ENCODE peak calls at places on chromosomes 4 and X, in seven cellular contexts. One of them, this sample, is unnamed.

GRCh38 chrX:107574054-107574683 is 54.1 kb upstream of the PRPS1 start:
- DNase-seq in COR-L47: no peak
- DNase-seq in choroid plexus epithelial cell: peak; percentile 68
- DNase-seq in amniotic epithelial cell: peak; percentile 78
- DNase-seq in Right ventricle myocardium inferior: no peak
- DNase-seq in stimulated activated CD8-positive, alpha-beta memory T cell treated with anti-CD3 and anti-CD28 coated beads, Interleukin-12 subunit alpha, Interleukin-12 subunit beta, amount 100 ng/mL, for 4 hours: no peak
- DNase-seq in ACHN: no peak
- DNase-seq in this sample: no peak

GRCh38 chr4:154399259-154399974 is 92.2 kb downstream of the DCHS2 start:
- DNase-seq in stimulated activated CD8-positive, alpha-beta memory T cell treated with anti-CD3 and anti-CD28 coated beads, Interleukin-12 subunit alpha, Interleukin-12 subunit beta, amount 100 ng/mL, for 4 hours: no peak
- DNase-seq in COR-L47: no peak
- DNase-seq in amniotic epithelial cell: no peak
- DNase-seq in ACHN: peak; percentile 61
- DNase-seq in Right ventricle myocardium inferior: no peak
- DNase-seq in choroid plexus epithelial cell: peak; percentile 68
- DNase-seq in this sample: no peak

GRCh38 chr4:85825937-85826678 is 351.2 kb downstream of the ARHGAP24 start:
- DNase-seq in stimulated activated CD8-positive, alpha-beta memory T cell treated with anti-CD3 and anti-CD28 coated beads, Interleukin-12 subunit alpha, Interleukin-12 subunit beta, amount 100 ng/mL, for 4 hours: no peak
- DNase-seq in Right ventricle myocardium inferior: no peak
- DNase-seq in amniotic epithelial cell: peak; percentile 81
- DNase-seq in ACHN: peak; percentile 98
- DNase-seq in COR-L47: peak; percentile 35
- DNase-seq in choroid plexus epithelial cell: peak; percentile 71
- DNase-seq in this sample: no peak

GRCh38 chrX:155534800-155535199 is 76.4 kb upstream of the F8A3 start:
- DNase-seq in stimulated activated CD8-positive, alpha-beta memory T cell treated with anti-CD3 and anti-CD28 coated beads, Interleukin-12 subunit alpha, Interleukin-12 subunit beta, amount 100 ng/mL, for 4 hours: no peak
- DNase-seq in choroid plexus epithelial cell: peak; percentile 10
- DNase-seq in ACHN: no peak
- DNase-seq in Right ventricle myocardium inferior: no peak
- DNase-seq in amniotic epithelial cell: no peak
- DNase-seq in COR-L47: no peak
- DNase-seq in this sample: no peak

GRCh38 chr4:8185280-8185679 is 13.8 kb upstream of the SH3TC1 start:
- DNase-seq in choroid plexus epithelial cell: peak; percentile 98
- DNase-seq in ACHN: peak; percentile 5
- DNase-seq in stimulated activated CD8-positive, alpha-beta memory T cell treated with anti-CD3 and anti-CD28 coated beads, Interleukin-12 subunit alpha, Interleukin-12 subunit beta, amount 100 ng/mL, for 4 hours: no peak
- DNase-seq in COR-L47: no peak
- DNase-seq in amniotic epithelial cell: peak; percentile 74
- DNase-seq in Right ventricle myocardium inferior: no peak
- DNase-seq in this sample: no peak

GRCh38 chr4:185892165-185892564 is 80.2 kb upstream of the SORBS2 start:
- DNase-seq in stimulated activated CD8-positive, alpha-beta memory T cell treated with anti-CD3 and anti-CD28 coated beads, Interleukin-12 subunit alpha, Interleukin-12 subunit beta, amount 100 ng/mL, for 4 hours: no peak
- DNase-seq in choroid plexus epithelial cell: peak; percentile 55
- DNase-seq in Right ventricle myocardium inferior: no peak
- DNase-seq in ACHN: no peak
- DNase-seq in amniotic epithelial cell: no peak
- DNase-seq in COR-L47: no peak
- DNase-seq in this sample: no peak

GRCh38 chrX:85859426-85859825 is 187.9 kb downstream of the CHM start:
- DNase-seq in Right ventricle myocardium inferior: no peak
- DNase-seq in stimulated activated CD8-positive, alpha-beta memory T cell treated with anti-CD3 and anti-CD28 coated beads, Interleukin-12 subunit alpha, Interleukin-12 subunit beta, amount 100 ng/mL, for 4 hours: no peak
- DNase-seq in ACHN: no peak
- DNase-seq in COR-L47: peak; percentile 8
- DNase-seq in amniotic epithelial cell: peak; percentile 18
- DNase-seq in choroid plexus epithelial cell: peak; percentile 2
- DNase-seq in this sample: no peak

GRCh38 chr4:16133406-16133805 is 49.6 kb upstream of the PROM1 start:
- DNase-seq in stimulated activated CD8-positive, alpha-beta memory T cell treated with anti-CD3 and anti-CD28 coated beads, Interleukin-12 subunit alpha, Interleukin-12 subunit beta, amount 100 ng/mL, for 4 hours: no peak
- DNase-seq in amniotic epithelial cell: no peak
- DNase-seq in Right ventricle myocardium inferior: no peak
- DNase-seq in COR-L47: no peak
- DNase-seq in ACHN: no peak
- DNase-seq in choroid plexus epithelial cell: no peak
- DNase-seq in this sample: no peak

GRCh38 chrX:54808605-54809483 is 1.3 kb downstream of the MAGED2 start:
- DNase-seq in amniotic epithelial cell: peak; percentile 87
- DNase-seq in choroid plexus epithelial cell: peak; percentile 98
- DNase-seq in COR-L47: peak; percentile 87
- DNase-seq in Right ventricle myocardium inferior: peak; percentile 96
- DNase-seq in stimulated activated CD8-positive, alpha-beta memory T cell treated with anti-CD3 and anti-CD28 coated beads, Interleukin-12 subunit alpha, Interleukin-12 subunit beta, amount 100 ng/mL, for 4 hours: peak; percentile 70
- DNase-seq in ACHN: peak; percentile 89
- DNase-seq in this sample: peak; percentile 94

GRCh38 chr4:117481742-117482141 is 396.4 kb upstream of the TRAM1L1 start:
- DNase-seq in stimulated activated CD8-positive, alpha-beta memory T cell treated with anti-CD3 and anti-CD28 coated beads, Interleukin-12 subunit alpha, Interleukin-12 subunit beta, amount 100 ng/mL, for 4 hours: no peak
- DNase-seq in choroid plexus epithelial cell: peak; percentile 65
- DNase-seq in Right ventricle myocardium inferior: no peak
- DNase-seq in amniotic epithelial cell: peak; percentile 50
- DNase-seq in COR-L47: no peak
- DNase-seq in ACHN: no peak
- DNase-seq in this sample: no peak

GRCh38 chrX:100424012-100424411 is 13.9 kb upstream of the PCDH19 start:
- DNase-seq in choroid plexus epithelial cell: peak; percentile 15
- DNase-seq in amniotic epithelial cell: no peak
- DNase-seq in ACHN: no peak
- DNase-seq in COR-L47: no peak
- DNase-seq in Right ventricle myocardium inferior: no peak
- DNase-seq in stimulated activated CD8-positive, alpha-beta memory T cell treated with anti-CD3 and anti-CD28 coated beads, Interleukin-12 subunit alpha, Interleukin-12 subunit beta, amount 100 ng/mL, for 4 hours: no peak
- DNase-seq in this sample: no peak

GRCh38 chr4:125689839-125690238 is 375.1 kb downstream of the FAT4 start:
- DNase-seq in stimulated activated CD8-positive, alpha-beta memory T cell treated with anti-CD3 and anti-CD28 coated beads, Interleukin-12 subunit alpha, Interleukin-12 subunit beta, amount 100 ng/mL, for 4 hours: no peak
- DNase-seq in ACHN: no peak
- DNase-seq in choroid plexus epithelial cell: no peak
- DNase-seq in Right ventricle myocardium inferior: no peak
- DNase-seq in COR-L47: peak; percentile 78
- DNase-seq in amniotic epithelial cell: no peak
- DNase-seq in this sample: peak; percentile 39

GRCh38 chr4:178196751-178197150 is 754.5 kb upstream of the AGA start:
- DNase-seq in ACHN: no peak
- DNase-seq in Right ventricle myocardium inferior: no peak
- DNase-seq in COR-L47: no peak
- DNase-seq in choroid plexus epithelial cell: peak; percentile 0
- DNase-seq in amniotic epithelial cell: no peak
- DNase-seq in stimulated activated CD8-positive, alpha-beta memory T cell treated with anti-CD3 and anti-CD28 coated beads, Interleukin-12 subunit alpha, Interleukin-12 subunit beta, amount 100 ng/mL, for 4 hours: no peak
- DNase-seq in this sample: no peak

GRCh38 chr4:159685406-159686092 is 582.7 kb downstream of the RAPGEF2 start:
- DNase-seq in choroid plexus epithelial cell: peak; percentile 80
- DNase-seq in amniotic epithelial cell: no peak
- DNase-seq in COR-L47: peak; percentile 53
- DNase-seq in Right ventricle myocardium inferior: no peak
- DNase-seq in stimulated activated CD8-positive, alpha-beta memory T cell treated with anti-CD3 and anti-CD28 coated beads, Interleukin-12 subunit alpha, Interleukin-12 subunit beta, amount 100 ng/mL, for 4 hours: no peak
- DNase-seq in ACHN: no peak
- DNase-seq in this sample: no peak

GRCh38 chr4:74032064-74032463 is 6.4 kb downstream of the CXCL3 start:
- DNase-seq in stimulated activated CD8-positive, alpha-beta memory T cell treated with anti-CD3 and anti-CD28 coated beads, Interleukin-12 subunit alpha, Interleukin-12 subunit beta, amount 100 ng/mL, for 4 hours: no peak
- DNase-seq in choroid plexus epithelial cell: no peak
- DNase-seq in COR-L47: no peak
- DNase-seq in ACHN: no peak
- DNase-seq in Right ventricle myocardium inferior: no peak
- DNase-seq in amniotic epithelial cell: no peak
- DNase-seq in this sample: no peak

GRCh38 chr4:40718571-40718970 is 31.2 kb upstream of the NSUN7 start:
- DNase-seq in stimulated activated CD8-positive, alpha-beta memory T cell treated with anti-CD3 and anti-CD28 coated beads, Interleukin-12 subunit alpha, Interleukin-12 subunit beta, amount 100 ng/mL, for 4 hours: no peak
- DNase-seq in choroid plexus epithelial cell: no peak
- DNase-seq in ACHN: no peak
- DNase-seq in Right ventricle myocardium inferior: no peak
- DNase-seq in COR-L47: peak; percentile 21
- DNase-seq in amniotic epithelial cell: no peak
- DNase-seq in this sample: peak; percentile 7

GRCh38 chrX:72048515-72049455 is 82.9 kb downstream of the RTL5 start:
- DNase-seq in ACHN: no peak
- DNase-seq in choroid plexus epithelial cell: no peak
- DNase-seq in Right ventricle myocardium inferior: no peak
- DNase-seq in COR-L47: no peak
- DNase-seq in amniotic epithelial cell: no peak
- DNase-seq in stimulated activated CD8-positive, alpha-beta memory T cell treated with anti-CD3 and anti-CD28 coated beads, Interleukin-12 subunit alpha, Interleukin-12 subunit beta, amount 100 ng/mL, for 4 hours: no peak
- DNase-seq in this sample: no peak

GRCh38 chr4:185755451-185755850 is 56.5 kb downstream of the SORBS2 start:
- DNase-seq in ACHN: no peak
- DNase-seq in amniotic epithelial cell: peak; percentile 62
- DNase-seq in choroid plexus epithelial cell: no peak
- DNase-seq in stimulated activated CD8-positive, alpha-beta memory T cell treated with anti-CD3 and anti-CD28 coated beads, Interleukin-12 subunit alpha, Interleukin-12 subunit beta, amount 100 ng/mL, for 4 hours: no peak
- DNase-seq in Right ventricle myocardium inferior: no peak
- DNase-seq in COR-L47: no peak
- DNase-seq in this sample: no peak

GRCh38 chr4:53076335-53076958 is 214.3 kb downstream of the RASL11B start:
- DNase-seq in ACHN: no peak
- DNase-seq in amniotic epithelial cell: no peak
- DNase-seq in Right ventricle myocardium inferior: no peak
- DNase-seq in stimulated activated CD8-positive, alpha-beta memory T cell treated with anti-CD3 and anti-CD28 coated beads, Interleukin-12 subunit alpha, Interleukin-12 subunit beta, amount 100 ng/mL, for 4 hours: no peak
- DNase-seq in COR-L47: no peak
- DNase-seq in choroid plexus epithelial cell: no peak
- DNase-seq in this sample: no peak

GRCh38 chrX:37603938-37604409 is 32.5 kb downstream of the LANCL3 start:
- DNase-seq in amniotic epithelial cell: no peak
- DNase-seq in ACHN: no peak
- DNase-seq in choroid plexus epithelial cell: no peak
- DNase-seq in Right ventricle myocardium inferior: no peak
- DNase-seq in stimulated activated CD8-positive, alpha-beta memory T cell treated with anti-CD3 and anti-CD28 coated beads, Interleukin-12 subunit alpha, Interleukin-12 subunit beta, amount 100 ng/mL, for 4 hours: no peak
- DNase-seq in COR-L47: no peak
- DNase-seq in this sample: no peak

GRCh38 chr4:137664055-137664405 is 131.7 kb upstream of the PCDH18 start:
- DNase-seq in choroid plexus epithelial cell: peak; percentile 79
- DNase-seq in COR-L47: no peak
- DNase-seq in Right ventricle myocardium inferior: no peak
- DNase-seq in ACHN: no peak
- DNase-seq in amniotic epithelial cell: peak; percentile 53
- DNase-seq in stimulated activated CD8-positive, alpha-beta memory T cell treated with anti-CD3 and anti-CD28 coated beads, Interleukin-12 subunit alpha, Interleukin-12 subunit beta, amount 100 ng/mL, for 4 hours: no peak
- DNase-seq in this sample: no peak

GRCh38 chr4:156999175-156999517 is 27.5 kb upstream of the PDGFC start:
- DNase-seq in choroid plexus epithelial cell: peak; percentile 99
- DNase-seq in amniotic epithelial cell: peak; percentile 98
- DNase-seq in ACHN: peak; percentile 97
- DNase-seq in stimulated activated CD8-positive, alpha-beta memory T cell treated with anti-CD3 and anti-CD28 coated beads, Interleukin-12 subunit alpha, Interleukin-12 subunit beta, amount 100 ng/mL, for 4 hours: no peak
- DNase-seq in Right ventricle myocardium inferior: no peak
- DNase-seq in COR-L47: peak; percentile 57
- DNase-seq in this sample: peak; percentile 18

GRCh38 chr4:37760840-37761239 is 65.6 kb upstream of the PGM2 start:
- DNase-seq in ACHN: no peak
- DNase-seq in stimulated activated CD8-positive, alpha-beta memory T cell treated with anti-CD3 and anti-CD28 coated beads, Interleukin-12 subunit alpha, Interleukin-12 subunit beta, amount 100 ng/mL, for 4 hours: no peak
- DNase-seq in Right ventricle myocardium inferior: no peak
- DNase-seq in amniotic epithelial cell: peak; percentile 92
- DNase-seq in COR-L47: no peak
- DNase-seq in choroid plexus epithelial cell: peak; percentile 70
- DNase-seq in this sample: no peak